ENCODE peak calls at places on chromosome 14, in nine cellular contexts. One of them, this sample, is unnamed. For H3K36me3, the result is how much of the 10 kb centered on the place peaks cover.

GRCh38 chr14:55353686-55354467 is 57.8 kb downstream of the ATG14 start:
- DNase-seq in MM.1S: no peak
- DNase-seq in lung: no peak
- DNase-seq in upper lobe of right lung: no peak
- DNase-seq in fibroblast of lung: no peak
- DNase-seq in HCT116: peak
- DNase-seq in transverse colon: peak
- DNase-seq in tibial nerve: no peak
- DNase-seq in endothelial cell of umbilical vein: no peak
- DNase-seq in this sample: no peak

GRCh38 chr14:32934891-32935633 is 3.6 kb upstream of the NPAS3 start:
- DNase-seq in MM.1S: no peak
- DNase-seq in lung: no peak
- DNase-seq in upper lobe of right lung: no peak
- DNase-seq in fibroblast of lung: peak
- DNase-seq in HCT116: no peak
- DNase-seq in transverse colon: no peak
- DNase-seq in tibial nerve: no peak
- DNase-seq in endothelial cell of umbilical vein: no peak
- DNase-seq in this sample: no peak

GRCh38 chr14:92897922-92898599 is 24.9 kb upstream of the CHGA start:
- DNase-seq in MM.1S: no peak
- DNase-seq in lung: no peak
- DNase-seq in upper lobe of right lung: no peak
- DNase-seq in fibroblast of lung: no peak
- DNase-seq in HCT116: no peak
- DNase-seq in transverse colon: no peak
- DNase-seq in tibial nerve: no peak
- DNase-seq in endothelial cell of umbilical vein: no peak
- DNase-seq in this sample: no peak

GRCh38 chr14:52069617-52070431 is 965 bp upstream of the NID2 start:
- DNase-seq in MM.1S: no peak
- DNase-seq in lung: no peak
- DNase-seq in upper lobe of right lung: no peak
- DNase-seq in fibroblast of lung: peak
- DNase-seq in HCT116: no peak
- DNase-seq in transverse colon: peak
- DNase-seq in tibial nerve: no peak
- DNase-seq in endothelial cell of umbilical vein: no peak
- DNase-seq in this sample: no peak

GRCh38 chr14:68233385-68233784 is 413.8 kb downstream of the RAD51B start:
- DNase-seq in MM.1S: no peak
- DNase-seq in lung: no peak
- DNase-seq in upper lobe of right lung: no peak
- DNase-seq in fibroblast of lung: peak
- DNase-seq in HCT116: no peak
- DNase-seq in transverse colon: no peak
- DNase-seq in tibial nerve: no peak
- DNase-seq in endothelial cell of umbilical vein: no peak
- DNase-seq in this sample: no peak

GRCh38 chr14:31207746-31208545 is at the start of gene HECTD1:
- DNase-seq in MM.1S: peak
- DNase-seq in lung: peak
- DNase-seq in upper lobe of right lung: peak
- DNase-seq in fibroblast of lung: peak
- DNase-seq in HCT116: peak
- DNase-seq in transverse colon: peak
- DNase-seq in tibial nerve: peak
- DNase-seq in endothelial cell of umbilical vein: peak
- DNase-seq in this sample: peak

GRCh38 chr14:24960816-24961215 is 89.1 kb downstream of the STXBP6 start:
- DNase-seq in MM.1S: no peak
- DNase-seq in lung: no peak
- DNase-seq in upper lobe of right lung: no peak
- DNase-seq in fibroblast of lung: peak
- DNase-seq in HCT116: no peak
- DNase-seq in transverse colon: no peak
- DNase-seq in tibial nerve: no peak
- DNase-seq in endothelial cell of umbilical vein: no peak
- DNase-seq in this sample: no peak

GRCh38 chr14:104263671-104264358 is 125.4 kb downstream of the KIF26A start:
- DNase-seq in MM.1S: no peak
- DNase-seq in lung: no peak
- DNase-seq in upper lobe of right lung: peak
- DNase-seq in fibroblast of lung: no peak
- DNase-seq in HCT116: no peak
- DNase-seq in transverse colon: no peak
- DNase-seq in tibial nerve: no peak
- DNase-seq in endothelial cell of umbilical vein: no peak
- DNase-seq in this sample: no peak

GRCh38 chr14:69047255-69047654 is 68.2 kb upstream of the ACTN1 start:
- DNase-seq in MM.1S: no peak
- DNase-seq in lung: no peak
- DNase-seq in upper lobe of right lung: no peak
- DNase-seq in fibroblast of lung: no peak
- DNase-seq in HCT116: no peak
- DNase-seq in transverse colon: no peak
- DNase-seq in tibial nerve: no peak
- DNase-seq in endothelial cell of umbilical vein: no peak
- DNase-seq in this sample: no peak

GRCh38 chr14:38208825-38209562 is 1.3 kb downstream of the SSTR1 start:
- DNase-seq in MM.1S: no peak
- DNase-seq in lung: no peak
- DNase-seq in upper lobe of right lung: peak
- DNase-seq in fibroblast of lung: peak
- DNase-seq in HCT116: no peak
- DNase-seq in transverse colon: peak
- DNase-seq in tibial nerve: no peak
- DNase-seq in endothelial cell of umbilical vein: peak
- DNase-seq in this sample: no peak

DNA sequence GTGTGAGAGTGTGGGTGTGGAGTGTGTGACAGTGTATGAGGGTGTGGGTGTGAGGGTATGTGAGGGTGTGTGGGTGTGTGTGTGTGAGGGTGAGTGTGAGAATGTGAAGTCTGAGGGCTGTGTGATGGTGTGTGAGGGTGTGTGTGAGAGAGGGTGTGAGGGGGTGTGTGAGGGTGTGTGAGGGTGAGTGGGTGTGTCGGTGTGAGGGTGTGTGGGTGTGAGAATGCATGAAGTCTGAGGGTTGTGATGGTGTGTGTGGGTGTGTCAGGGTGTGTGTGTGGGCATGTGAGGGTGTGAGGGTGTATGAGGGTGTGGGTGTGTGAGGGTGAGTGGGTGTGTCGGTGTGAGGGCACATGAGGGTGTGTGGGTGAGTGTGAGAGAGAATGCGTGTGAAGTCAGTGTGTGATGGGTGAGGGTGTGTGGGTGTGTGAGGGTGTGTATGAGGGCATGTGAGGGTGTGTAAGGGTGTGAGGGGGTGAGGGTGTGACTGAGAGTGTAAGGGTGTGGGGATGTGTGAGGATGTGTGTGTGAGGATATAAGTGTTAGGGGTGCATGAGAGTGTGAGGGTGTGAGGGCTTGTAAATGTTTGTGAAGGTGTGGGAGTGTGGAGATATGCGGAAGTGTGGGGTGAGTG is 36.4 kb downstream of the TMEM121 start:
- DNase-seq in MM.1S: no peak
- DNase-seq in lung: no peak
- DNase-seq in upper lobe of right lung: peak
- DNase-seq in fibroblast of lung: no peak
- DNase-seq in HCT116: no peak
- DNase-seq in transverse colon: no peak
- DNase-seq in tibial nerve: no peak
- DNase-seq in endothelial cell of umbilical vein: no peak
- DNase-seq in this sample: no peak
- H3K4me3 ChIP-seq in MM.1S: no peak
- H3K4me3 ChIP-seq in lung: no peak
- H3K4me3 ChIP-seq in upper lobe of right lung: no peak
- H3K4me3 ChIP-seq in fibroblast of lung: no peak
- H3K4me3 ChIP-seq in HCT116: no peak
- H3K4me3 ChIP-seq in transverse colon: no peak
- H3K4me3 ChIP-seq in tibial nerve: no peak
- H3K4me3 ChIP-seq in endothelial cell of umbilical vein: no peak
- H3K4me3 ChIP-seq in this sample: no peak

GRCh38 chr14:95431199-95432145 is 85.0 kb downstream of the SYNE3 start:
- DNase-seq in MM.1S: no peak
- DNase-seq in lung: no peak
- DNase-seq in upper lobe of right lung: no peak
- DNase-seq in fibroblast of lung: peak
- DNase-seq in HCT116: no peak
- DNase-seq in transverse colon: no peak
- DNase-seq in tibial nerve: no peak
- DNase-seq in endothelial cell of umbilical vein: peak
- DNase-seq in this sample: no peak

GRCh38 chr14:95436348-95436747 is 80.1 kb downstream of the SYNE3 start:
- DNase-seq in MM.1S: no peak
- DNase-seq in lung: no peak
- DNase-seq in upper lobe of right lung: no peak
- DNase-seq in fibroblast of lung: no peak
- DNase-seq in HCT116: no peak
- DNase-seq in transverse colon: no peak
- DNase-seq in tibial nerve: no peak
- DNase-seq in endothelial cell of umbilical vein: no peak
- DNase-seq in this sample: no peak

GRCh38 chr14:95434161-95434560 is 82.3 kb downstream of the SYNE3 start:
- DNase-seq in MM.1S: no peak
- DNase-seq in lung: no peak
- DNase-seq in upper lobe of right lung: no peak
- DNase-seq in fibroblast of lung: no peak
- DNase-seq in HCT116: no peak
- DNase-seq in transverse colon: no peak
- DNase-seq in tibial nerve: no peak
- DNase-seq in endothelial cell of umbilical vein: no peak
- DNase-seq in this sample: no peak

GRCh38 chr14:95432152-95433093 is 84.0 kb downstream of the SYNE3 start:
- DNase-seq in MM.1S: no peak
- DNase-seq in lung: no peak
- DNase-seq in upper lobe of right lung: no peak
- DNase-seq in fibroblast of lung: peak
- DNase-seq in HCT116: no peak
- DNase-seq in transverse colon: peak
- DNase-seq in tibial nerve: peak
- DNase-seq in endothelial cell of umbilical vein: peak
- DNase-seq in this sample: no peak

DNA sequence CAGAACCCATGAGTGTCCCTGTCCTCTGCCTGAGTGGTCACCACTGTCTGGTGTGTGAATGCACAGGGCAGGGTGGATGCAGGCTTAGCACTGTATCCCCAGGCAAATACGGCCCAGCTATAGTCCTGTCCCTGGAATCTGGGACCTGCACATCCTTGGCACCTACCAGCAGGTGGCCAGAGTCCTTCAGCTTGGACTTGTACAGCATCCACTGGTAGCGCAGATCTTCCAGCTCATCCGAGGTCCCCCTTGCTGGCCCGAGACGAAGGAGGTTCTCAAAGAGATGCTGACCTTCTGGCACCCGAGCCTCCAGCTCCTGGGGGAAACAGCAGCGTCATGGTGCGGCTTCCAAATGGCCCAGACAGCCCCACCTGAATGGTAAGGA is 83.4 kb downstream of the SYNE3 start:
- DNase-seq in MM.1S: no peak
- DNase-seq in lung: no peak
- DNase-seq in upper lobe of right lung: no peak
- DNase-seq in fibroblast of lung: no peak
- DNase-seq in HCT116: no peak
- DNase-seq in transverse colon: no peak
- DNase-seq in tibial nerve: no peak
- DNase-seq in endothelial cell of umbilical vein: no peak
- DNase-seq in this sample: no peak
- TF ChIP-seq CTCF in MM.1S: no peak
- TF ChIP-seq CTCF in lung: no peak
- TF ChIP-seq CTCF in upper lobe of right lung: no peak
- TF ChIP-seq CTCF in fibroblast of lung: no peak
- TF ChIP-seq CTCF in HCT116: no peak
- TF ChIP-seq CTCF in transverse colon: no peak
- TF ChIP-seq CTCF in tibial nerve: no peak
- TF ChIP-seq CTCF in endothelial cell of umbilical vein: no peak
- TF ChIP-seq CTCF in this sample: no peak

GRCh38 chr14:73728106-73729014 is 14.2 kb upstream of the PNMA1 start:
- DNase-seq in MM.1S: peak
- DNase-seq in lung: peak
- DNase-seq in upper lobe of right lung: peak
- DNase-seq in fibroblast of lung: peak
- DNase-seq in HCT116: peak
- DNase-seq in transverse colon: peak
- DNase-seq in tibial nerve: peak
- DNase-seq in endothelial cell of umbilical vein: peak
- DNase-seq in this sample: no peak

GRCh38 chr14:73732006-73732405 is 17.8 kb upstream of the PNMA1 start:
- DNase-seq in MM.1S: no peak
- DNase-seq in lung: no peak
- DNase-seq in upper lobe of right lung: no peak
- DNase-seq in fibroblast of lung: no peak
- DNase-seq in HCT116: no peak
- DNase-seq in transverse colon: no peak
- DNase-seq in tibial nerve: no peak
- DNase-seq in endothelial cell of umbilical vein: no peak
- DNase-seq in this sample: no peak

GRCh38 chr14:73729015-73729330 is 14.8 kb upstream of the PNMA1 start:
- DNase-seq in MM.1S: no peak
- DNase-seq in lung: no peak
- DNase-seq in upper lobe of right lung: no peak
- DNase-seq in fibroblast of lung: no peak
- DNase-seq in HCT116: no peak
- DNase-seq in transverse colon: no peak
- DNase-seq in tibial nerve: no peak
- DNase-seq in endothelial cell of umbilical vein: no peak
- DNase-seq in this sample: no peak

GRCh38 chr14:73729556-73730265 is 15.5 kb upstream of the PNMA1 start:
- DNase-seq in MM.1S: no peak
- DNase-seq in lung: no peak
- DNase-seq in upper lobe of right lung: peak
- DNase-seq in fibroblast of lung: no peak
- DNase-seq in HCT116: no peak
- DNase-seq in transverse colon: no peak
- DNase-seq in tibial nerve: no peak
- DNase-seq in endothelial cell of umbilical vein: no peak
- DNase-seq in this sample: no peak

GRCh38 chr14:73731111-73731510 is 16.9 kb upstream of the PNMA1 start:
- DNase-seq in MM.1S: no peak
- DNase-seq in lung: no peak
- DNase-seq in upper lobe of right lung: peak
- DNase-seq in fibroblast of lung: no peak
- DNase-seq in HCT116: no peak
- DNase-seq in transverse colon: no peak
- DNase-seq in tibial nerve: no peak
- DNase-seq in endothelial cell of umbilical vein: no peak
- DNase-seq in this sample: no peak
- H3K36me3 ChIP-seq in MM.1S: under half
- H3K36me3 ChIP-seq in lung: under half
- H3K36me3 ChIP-seq in upper lobe of right lung: half or more
- H3K36me3 ChIP-seq in fibroblast of lung: under half
- H3K36me3 ChIP-seq in HCT116: under half
- H3K36me3 ChIP-seq in transverse colon: under half
- H3K36me3 ChIP-seq in tibial nerve: under half
- H3K36me3 ChIP-seq in endothelial cell of umbilical vein: under half
- H3K36me3 ChIP-seq in this sample: under half

DNA sequence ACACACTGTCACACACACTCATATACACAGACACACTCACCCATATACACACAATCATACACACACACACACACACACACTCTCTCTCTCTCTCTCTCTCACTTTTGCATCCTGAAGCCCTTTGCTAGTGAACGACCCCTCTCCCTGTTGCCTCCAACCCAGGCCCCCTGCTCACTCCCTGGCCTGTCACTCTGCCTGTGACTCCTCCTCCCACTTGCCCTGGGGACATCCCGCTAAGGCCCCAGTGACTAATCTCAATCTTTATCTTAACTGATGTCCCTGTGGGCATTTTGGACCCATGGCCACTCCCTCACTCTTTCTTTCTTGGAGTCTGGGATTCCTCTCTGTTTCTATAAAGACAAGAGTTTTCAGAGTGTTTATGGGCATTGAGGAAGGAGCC is 10.9 kb upstream of the DLK1 start:
- DNase-seq in MM.1S: no peak
- DNase-seq in lung: no peak
- DNase-seq in upper lobe of right lung: no peak
- DNase-seq in fibroblast of lung: no peak
- DNase-seq in HCT116: no peak
- DNase-seq in transverse colon: no peak
- DNase-seq in tibial nerve: no peak
- DNase-seq in endothelial cell of umbilical vein: no peak
- DNase-seq in this sample: no peak
- H3K4me3 ChIP-seq in MM.1S: no peak
- H3K4me3 ChIP-seq in lung: no peak
- H3K4me3 ChIP-seq in upper lobe of right lung: no peak
- H3K4me3 ChIP-seq in fibroblast of lung: no peak
- H3K4me3 ChIP-seq in HCT116: no peak
- H3K4me3 ChIP-seq in transverse colon: no peak
- H3K4me3 ChIP-seq in tibial nerve: no peak
- H3K4me3 ChIP-seq in endothelial cell of umbilical vein: no peak
- H3K4me3 ChIP-seq in this sample: no peak